ENCODE peak calls at places on chromosome 20, in ten cellular contexts. A is cardiac septum; F is HTR-8/SVneo; G is stimulated activated CD8-positive, alpha-beta memory T cell treated with anti-CD3 and anti-CD28 coated beads, Interleukin-12 subunit alpha, Interleukin-12 subunit beta, amount 100 ng/mL, for 4 hours; S is neuronal stem cell; Z is GM23338; M is brain microvascular endothelial cell; K is activated CD4-positive, alpha-beta T cell treated with anti-CD3 and anti-CD28 coated beads for 24 hours; V is pons; P is NCI-H2081. X is an unnamed sample.

GRCh38 chr20:56636701-56637100 is 7.6 kb downstream of the TFAP2C start:
- DNase-seq in V (no peak), M (peak), P (no peak), S (no peak), A (no peak), K (no peak), F (no peak), Z (no peak), G (no peak), X (no peak)

GRCh38 chr20:14997791-14998190 is 660.4 kb upstream of the FLRT3 start:
- DNase-seq in S (no peak), A (no peak), Z (no peak), G (no peak), M (peak), V (no peak), K (no peak), P (no peak), F (no peak), X (no peak)

GRCh38 chr20:57089701-57090144 is 176.7 kb downstream of the BMP7 start:
- DNase-seq in F (peak), A (no peak), M (peak), V (peak), S (peak), P (no peak), K (peak), Z (peak), G (no peak), X (no peak)

GRCh38 chr20:2659547-2659946 is 4.5 kb downstream of the IDH3B start:
- DNase-seq in P (no peak), Z (no peak), S (no peak), V (no peak), A (no peak), K (no peak), M (no peak), F (no peak), G (no peak), X (no peak)

GRCh38 chr20:46688151-46689081 is 828 bp downstream of the TP53RK start:
- DNase-seq in Z (no peak), M (peak), G (no peak), F (no peak), P (peak), A (no peak), K (no peak), S (no peak), V (peak), X (no peak)

GRCh38 chr20:41242352-41242751 is 75.2 kb downstream of the ZHX3 start:
- DNase-seq in G (no peak), F (no peak), M (no peak), A (no peak), V (no peak), S (no peak), K (no peak), Z (no peak), P (no peak), X (no peak)

GRCh38 chr20:31605031-31605901 is at the start of gene ID1:
- DNase-seq in G (peak), F (peak), K (peak), S (peak), P (peak), A (peak), V (peak), Z (peak), M (peak), X (peak)

GRCh38 chr20:59583428-59584277 is 20.7 kb upstream of the PHACTR3 start:
- DNase-seq in S (no peak), Z (no peak), P (no peak), M (no peak), V (peak), G (no peak), F (no peak), K (no peak), A (peak), X (no peak)

GRCh38 chr20:43389231-43389630 is 68.5 kb upstream of the SRSF6 start:
- DNase-seq in V (no peak), G (no peak), M (no peak), S (no peak), K (no peak), P (no peak), F (no peak), Z (no peak), A (no peak), X (no peak)

GRCh38 chr20:60815656-60816055 is 436.4 kb upstream of the CDH4 start:
- DNase-seq in M (no peak), V (no peak), S (no peak), P (no peak), G (no peak), Z (no peak), F (no peak), K (no peak), A (no peak), X (no peak)

GRCh38 chr20:49573900-49574416 is 6.0 kb upstream of the PTGIS start:
- DNase-seq in F (no peak), G (no peak), V (no peak), A (peak), P (no peak), S (no peak), K (no peak), Z (no peak), M (peak), X (no peak)

GRCh38 chr20:8811801-8812594 is 256.9 kb upstream of the PLCB4 start:
- DNase-seq in S (no peak), K (no peak), M (no peak), P (no peak), Z (peak), F (no peak), A (no peak), G (no peak), V (no peak), X (no peak)

GRCh38 chr20:62745959-62746288 is 37.3 kb downstream of the NTSR1 start:
- DNase-seq in K (no peak), S (no peak), P (no peak), Z (no peak), M (no peak), V (no peak), A (no peak), F (no peak), G (no peak), X (no peak)

GRCh38 chr20:11852189-11852588 is 65.5 kb upstream of the BTBD3 start:
- DNase-seq in G (no peak), F (no peak), Z (no peak), A (no peak), M (no peak), P (no peak), S (no peak), K (no peak), V (no peak), X (no peak)

GRCh38 chr20:51140671-51141070 is 117.8 kb upstream of the KCNG1 start:
- DNase-seq in V (no peak), K (no peak), P (no peak), M (no peak), F (no peak), S (no peak), A (peak), G (no peak), Z (no peak), X (no peak)

GRCh38 chr20:38723069-38723981 is 961 bp upstream of the SLC32A1 start:
- DNase-seq in G (no peak), A (no peak), Z (peak), F (no peak), S (no peak), M (no peak), P (no peak), K (no peak), V (no peak), X (no peak)

GRCh38 chr20:10647471-10647870 is 26.3 kb downstream of the JAG1 start:
- DNase-seq in G (no peak), V (no peak), P (no peak), F (no peak), Z (peak), S (no peak), K (no peak), M (no peak), A (no peak), X (no peak)

GRCh38 chr20:31595654-31596411 is 9.3 kb upstream of the ID1 start:
- DNase-seq in M (no peak), V (no peak), K (no peak), G (no peak), P (no peak), S (no peak), Z (peak), A (peak), F (peak), X (no peak)

GRCh38 chr20:3557237-3557636 is 86.4 kb downstream of the ATRN start:
- DNase-seq in A (no peak), M (no peak), Z (no peak), G (no peak), F (no peak), S (no peak), K (no peak), P (no peak), V (peak), X (no peak)

GRCh38 chr20:3802524-3803239 is 6.6 kb downstream of the CDC25B start:
- DNase-seq in M (no peak), V (no peak), G (no peak), P (no peak), S (no peak), K (no peak), F (no peak), Z (no peak), A (no peak), X (no peak)

GRCh38 chr20:38894091-38894847 is 31.9 kb upstream of the FAM83D start:
- DNase-seq in A (no peak), V (no peak), P (peak), S (no peak), M (no peak), Z (peak), K (no peak), F (no peak), G (no peak), X (no peak)

GRCh38 chr20:62776692-62777527 is 19.4 kb upstream of the MRGBP start:
- DNase-seq in A (no peak), K (peak), F (peak), G (peak), P (peak), V (no peak), S (no peak), M (no peak), Z (peak), X (no peak)

GRCh38 chr20:41213150-41213820 is 75.9 kb downstream of the PLCG1 start:
- DNase-seq in K (no peak), Z (no peak), G (no peak), P (peak), M (peak), F (peak), A (no peak), S (no peak), V (peak), X (no peak)

GRCh38 chr20:57627339-57627738 is 7.1 kb upstream of the ZBP1 start:
- DNase-seq in P (no peak), V (no peak), M (no peak), A (no peak), K (no peak), Z (no peak), G (no peak), S (no peak), F (no peak), X (no peak)